ENCODE peak calls at places on chromosomes 16 and 17, in nine cellular contexts. G, B, D, T, V, S, O, F and N are unnamed samples.
A peak's percentile ranks its signal among the peaks of the same experiment; 100 is the strongest.

GRCh38 chr16:8660841-8661301 is 13.5 kb upstream of the ABAT start:
- DNase-seq in V (peak; percentile 73), F (no peak), D (no peak), S (peak; percentile 64), B (peak; percentile 81), T (peak; percentile 13), G (peak; percentile 47), O (peak; percentile 58), N (peak; percentile 93)

GRCh38 chr17:65074778-65075250 is 18.3 kb upstream of the GNA13 start:
- DNase-seq in V (peak; percentile 60), B (peak; percentile 43), G (peak; percentile 49), O (peak; percentile 68), T (no peak), S (peak; percentile 56), F (peak; percentile 38), D (no peak), N (no peak)

GRCh38 chr16:55660776-55661175 is 5.0 kb downstream of the SLC6A2 start:
- DNase-seq in V (no peak), B (no peak), T (no peak), F (no peak), G (no peak), S (no peak), D (no peak), O (no peak), N (no peak)

GRCh38 chr16:76396977-76397376 is 119.8 kb downstream of the CNTNAP4 start:
- DNase-seq in G (no peak), S (no peak), V (no peak), F (no peak), D (no peak), B (no peak), O (no peak), T (no peak), N (no peak)

GRCh38 chr17:13230350-13230900 is 212.6 kb upstream of the ELAC2 start:
- DNase-seq in F (peak; percentile 70), S (no peak), T (no peak), V (no peak), D (no peak), O (no peak), G (no peak), B (no peak), N (no peak)

GRCh38 chr16:78045865-78046581 is 23.7 kb downstream of the CLEC3A start:
- DNase-seq in T (peak; percentile 46), V (peak; percentile 41), G (peak; percentile 16), B (peak; percentile 65), D (no peak), S (peak; percentile 73), F (no peak), O (peak; percentile 54), N (no peak)

GRCh38 chr16:23836404-23837291 is 865 bp downstream of the PRKCB start:
- DNase-seq in G (no peak), F (no peak), V (peak; percentile 49), O (no peak), D (no peak), S (peak; percentile 67), T (no peak), B (no peak), N (no peak)

GRCh38 chr16:71610936-71611871 is 14.8 kb upstream of the MARVELD3 start:
- DNase-seq in T (no peak), F (peak; percentile 28), V (peak; percentile 78), B (peak; percentile 78), D (no peak), S (peak; percentile 83), O (peak; percentile 37), G (peak; percentile 84), N (peak; percentile 95)

GRCh38 chr17:32305049-32305448 is 36.9 kb downstream of the C17orf75 start:
- DNase-seq in B (no peak), D (no peak), V (no peak), G (no peak), O (no peak), F (no peak), S (no peak), T (no peak), N (no peak)

GRCh38 chr17:39872700-39873099 is 4.7 kb downstream of the ZPBP2 start:
- DNase-seq in T (no peak), V (no peak), F (no peak), S (no peak), D (no peak), B (no peak), G (no peak), O (peak; percentile 31), N (peak; percentile 78)

GRCh38 chr17:65677932-65678331 is 116.5 kb upstream of the AXIN2 start:
- DNase-seq in B (no peak), F (no peak), O (peak; percentile 29), T (no peak), G (no peak), D (no peak), V (no peak), S (no peak), N (no peak)

GRCh38 chr17:55420776-55421178 is 858 bp downstream of the MMD start:
- DNase-seq in V (peak; percentile 57), T (no peak), B (peak; percentile 42), F (no peak), O (no peak), G (peak; percentile 41), D (no peak), S (peak; percentile 71), N (peak; percentile 25)

GRCh38 chr16:81170824-81171223 is 67.7 kb upstream of the BCO1 start:
- DNase-seq in G (no peak), S (no peak), V (no peak), D (no peak), T (no peak), F (no peak), B (no peak), O (no peak), N (no peak)

GRCh38 chr16:72990003-72990521 is 57.9 kb downstream of the ZFHX3 start:
- DNase-seq in B (peak; percentile 64), D (no peak), S (no peak), O (peak; percentile 68), T (no peak), G (peak; percentile 40), V (peak; percentile 68), F (peak; percentile 80), N (peak; percentile 44)

GRCh38 chr17:28370035-28370743 is at the start of gene VTN:
- DNase-seq in F (no peak), D (no peak), G (peak; percentile 78), O (peak; percentile 45), B (peak; percentile 78), S (peak; percentile 67), T (no peak), V (no peak), N (peak; percentile 22)
- TF ChIP-seq CTCF in F (no peak), D (no peak), G (no peak), O (no peak), B (no peak), S (no peak), T (no peak), V (no peak), N (no peak)

GRCh38 chr16:54194008-54194731 is 92.4 kb downstream of the IRX3 start:
- DNase-seq in V (peak; percentile 11), B (peak; percentile 24), D (no peak), O (no peak), F (peak; percentile 85), T (peak; percentile 20), G (no peak), S (peak; percentile 81), N (no peak)

GRCh38 chr16:54193013-54193655 is 93.5 kb downstream of the IRX3 start:
- DNase-seq in T (no peak), F (no peak), G (no peak), D (no peak), O (no peak), S (no peak), B (no peak), V (no peak), N (no peak)

GRCh38 chr16:54191592-54191991 is 95.0 kb downstream of the IRX3 start:
- DNase-seq in S (no peak), V (no peak), B (no peak), D (no peak), T (no peak), G (no peak), O (no peak), F (no peak), N (no peak)

GRCh38 chr16:54191163-54191562 is 95.4 kb downstream of the IRX3 start:
- DNase-seq in B (no peak), V (no peak), O (no peak), F (no peak), T (no peak), D (no peak), G (no peak), S (no peak), N (no peak)

DNA sequence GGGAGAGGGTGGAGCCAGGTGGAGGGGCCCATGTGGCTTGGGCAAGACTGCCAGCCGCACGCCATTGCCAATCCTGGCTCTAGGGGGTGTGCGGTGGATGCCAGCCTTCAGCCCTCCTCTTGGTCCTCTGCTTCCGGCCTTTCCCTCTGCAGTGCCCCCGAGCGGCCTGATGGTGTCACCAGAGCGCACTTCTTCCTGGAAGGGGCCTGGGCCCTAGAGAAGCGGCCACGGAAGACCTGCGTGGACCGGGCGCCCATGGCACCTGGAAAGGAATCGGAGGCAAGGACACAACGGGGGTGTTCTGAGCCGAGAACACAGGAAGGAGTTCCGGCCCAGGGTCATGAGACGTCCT is 93.0 kb downstream of the IRX3 start:
- DNase-seq in D (no peak), G (peak; percentile 47), F (peak; percentile 85), B (peak; percentile 56), V (peak; percentile 54), T (peak; percentile 12), O (peak; percentile 25), S (peak; percentile 87), N (peak; percentile 59)
- TF ChIP-seq CTCF in D (peak; percentile 92), G (peak; percentile 42), F (peak; percentile 83), B (peak; percentile 44), V (peak; percentile 51), T (peak; percentile 88), O (peak; percentile 57), S (peak; percentile 83), N (peak; percentile 54)

GRCh38 chr17:81558941-81559806 is 7.0 kb upstream of the FAAP100 start:
- DNase-seq in S (no peak), V (no peak), T (no peak), G (peak; percentile 79), B (no peak), O (no peak), F (no peak), D (no peak), N (no peak)
- TF ChIP-seq CTCF in S (no peak), V (no peak), T (peak; percentile 60), G (peak; percentile 62), B (no peak), O (peak; percentile 9), F (no peak), D (no peak), N (no peak)

GRCh38 chr17:81701288-81702071 is 1.7 kb upstream of the MRPL12 start:
- DNase-seq in T (no peak), S (no peak), F (no peak), D (no peak), V (no peak), G (no peak), O (no peak), B (no peak), N (no peak)
- TF ChIP-seq CTCF in T (no peak), S (no peak), F (no peak), D (no peak), V (no peak), G (no peak), O (peak; percentile 13), B (no peak), N (no peak)

GRCh38 chr17:45160505-45161287 is 979 bp upstream of the HEXIM2 start:
- DNase-seq in D (no peak), F (peak; percentile 55), V (peak; percentile 67), T (no peak), O (peak; percentile 61), B (peak; percentile 75), G (peak; percentile 68), S (peak; percentile 81), N (peak; percentile 87)
- TF ChIP-seq CTCF in D (peak; percentile 11), F (no peak), V (peak; percentile 17), T (no peak), O (peak; percentile 30), B (no peak), G (peak; percentile 22), S (no peak), N (peak; percentile 3)